ENCODE peak calls at places on chromosomes 12 and 14, in seven cellular contexts. E is H7, M is AG04450, R is SK-N-SH, F is HCT116, L is heart left ventricle, P is AG10803. Y is an unnamed sample.

GRCh38 chr14:52025310-52025709 is 36.0 kb downstream of the RTRAF start:
- DNase-seq in M (peak; percentile 78), P (peak; percentile 95), F (no peak), E (no peak), R (no peak), L (no peak), Y (no peak)

GRCh38 chr12:78753058-78753457 is 111.5 kb upstream of the SYT1 start:
- DNase-seq in F (no peak), R (no peak), E (no peak), P (no peak), M (no peak), L (no peak), Y (no peak)

GRCh38 chr14:81023095-81023710 is 67.8 kb downstream of the TSHR start:
- DNase-seq in F (no peak), P (no peak), E (no peak), R (no peak), L (no peak), M (no peak), Y (no peak)

GRCh38 chr12:42426733-42427132 is 100.8 kb downstream of the PPHLN1 start:
- DNase-seq in L (no peak), E (peak; percentile 35), R (no peak), F (peak; percentile 49), M (no peak), P (peak; percentile 27), Y (peak; percentile 44)

GRCh38 chr14:60722163-60722835 is 1.9 kb downstream of the SIX4 start:
- DNase-seq in P (peak; percentile 43), F (no peak), M (no peak), L (peak; percentile 58), E (peak; percentile 85), R (peak; percentile 58), Y (peak; percentile 62)

GRCh38 chr12:6647083-6647604 is at the start of gene ACRBP:
- DNase-seq in E (peak; percentile 97), L (peak; percentile 91), F (no peak), P (peak; percentile 50), R (no peak), M (no peak), Y (peak; percentile 82)

GRCh38 chr12:59999291-59999690 is 403.5 kb downstream of the SLC16A7 start:
- DNase-seq in E (no peak), P (no peak), L (no peak), M (no peak), R (no peak), F (no peak), Y (no peak)

GRCh38 chr14:21734457-21735074 is 60.9 kb upstream of the OR4E1 start:
- DNase-seq in R (peak; percentile 31), E (peak; percentile 39), L (no peak), F (peak; percentile 54), M (no peak), P (no peak), Y (peak; percentile 66)

GRCh38 chr12:101097829-101098580 is 112.0 kb downstream of the SLC5A8 start:
- DNase-seq in E (no peak), P (no peak), F (no peak), M (no peak), L (no peak), R (no peak), Y (no peak)

GRCh38 chr14:93304771-93305170 is 28.1 kb downstream of the BTBD7 start:
- DNase-seq in E (no peak), P (peak; percentile 53), M (no peak), R (no peak), F (no peak), L (no peak), Y (no peak)

GRCh38 chr12:123580772-123581171 is 3.6 kb upstream of the TMED2 start:
- DNase-seq in L (no peak), E (no peak), P (no peak), M (no peak), F (no peak), R (no peak), Y (no peak)

DNA sequence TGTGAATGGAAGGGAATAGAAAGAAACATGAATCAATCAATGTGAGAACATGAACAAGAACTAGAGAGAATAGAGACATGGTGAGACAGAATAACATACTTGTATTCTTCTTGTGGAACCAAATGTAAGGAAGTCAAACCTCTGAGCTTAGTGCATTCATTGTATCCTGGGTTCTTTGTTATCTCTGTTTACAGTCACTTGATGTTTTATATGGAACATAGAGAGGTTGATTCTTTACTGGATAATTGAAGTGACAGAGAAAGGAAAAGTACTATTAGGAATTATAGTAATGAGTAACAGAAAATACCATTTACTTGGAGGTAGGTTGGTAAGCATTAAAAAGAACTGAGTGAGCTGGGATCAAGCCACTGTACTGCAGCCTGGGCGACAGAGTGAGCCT is 2.5 kb upstream of the WNK1 start:
- DNase-seq in E (no peak), R (no peak), L (no peak), F (no peak), M (no peak), P (no peak), Y (no peak)
- H3K4me3 ChIP-seq in E (no peak overlapping the region), R (no peak overlapping the region), L (no peak overlapping the region), F (no peak overlapping the region), M (no peak overlapping the region), P (no peak overlapping the region), Y (no peak overlapping the region)

GRCh38 chr12:124742111-124742510 is 121.6 kb downstream of the SCARB1 start:
- DNase-seq in P (no peak), E (no peak), R (peak; percentile 54), L (no peak), M (no peak), F (no peak), Y (no peak)
- H3K4me3 ChIP-seq in P (no peak overlapping the region), E (no peak overlapping the region), R (no peak overlapping the region), L (no peak overlapping the region), M (no peak overlapping the region), F (no peak overlapping the region), Y (no peak overlapping the region)

DNA sequence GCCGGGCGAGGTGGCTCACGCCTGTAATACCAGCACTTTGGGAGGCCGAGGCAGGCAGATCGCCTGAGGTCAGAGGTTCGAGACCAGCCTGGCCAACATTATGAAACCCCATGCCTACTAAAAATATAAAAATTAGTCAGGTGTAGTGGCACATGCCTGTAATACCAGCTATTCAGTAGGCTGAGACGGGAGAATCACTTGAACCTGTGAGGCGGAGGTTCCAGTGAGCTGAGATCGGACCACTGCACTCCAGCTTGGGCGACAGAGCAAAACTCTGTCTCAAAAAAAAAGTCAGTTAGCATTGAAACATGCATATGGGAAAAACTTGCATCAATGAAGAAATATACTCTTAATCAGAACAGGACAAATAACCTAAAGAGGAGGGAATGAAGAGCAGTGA is 30.4 kb downstream of the RESF1 start:
- DNase-seq in M (no peak), E (no peak), L (no peak), P (no peak), R (no peak), F (no peak), Y (no peak)
- H3K4me3 ChIP-seq in M (no peak overlapping the region), E (no peak overlapping the region), L (no peak overlapping the region), P (no peak overlapping the region), R (no peak overlapping the region), F (no peak overlapping the region), Y (no peak overlapping the region)

GRCh38 chr12:97465012-97465345 is 2.4 kb downstream of the RMST start:
- DNase-seq in E (no peak), P (no peak), L (no peak), R (no peak), M (no peak), F (no peak), Y (no peak)

DNA sequence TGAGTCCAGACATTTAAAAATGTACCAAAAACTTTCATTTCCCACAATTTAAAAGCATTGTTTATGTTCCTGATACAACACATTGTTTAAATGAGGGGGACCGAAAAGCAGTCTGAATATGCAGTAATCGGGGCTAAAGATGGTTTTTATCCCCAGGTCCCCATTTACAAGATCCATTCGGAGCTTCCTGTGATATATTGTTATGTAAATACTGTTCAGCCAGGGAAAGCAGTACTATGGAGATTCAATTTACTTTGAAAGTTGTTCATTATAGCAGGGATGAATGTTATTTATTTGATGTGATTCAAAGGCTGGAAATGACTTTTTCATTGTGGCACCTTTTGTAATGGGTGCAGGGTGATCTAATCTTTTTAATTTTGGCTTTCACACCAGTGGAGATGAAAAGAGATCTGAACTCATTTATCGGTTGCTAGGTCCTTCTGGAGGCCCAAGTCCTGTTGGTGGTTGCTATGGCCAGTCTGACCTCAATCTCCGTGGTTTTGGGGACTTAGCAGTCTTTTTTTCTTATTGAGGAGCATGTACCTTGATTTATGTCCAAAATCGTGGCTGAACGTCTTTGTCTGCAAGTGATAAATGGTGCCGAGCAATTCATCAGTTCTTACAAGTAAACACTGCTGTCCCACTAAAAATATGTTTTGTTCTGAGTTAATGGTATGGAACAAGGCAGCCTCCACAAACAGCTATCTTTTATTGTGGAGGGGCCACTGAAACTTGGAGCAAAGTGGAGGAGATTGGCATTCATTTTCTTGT is 1.8 kb downstream of the RMST start:
- DNase-seq in P (no peak), M (no peak), E (no peak), L (no peak), R (no peak), F (no peak), Y (no peak)
- H3K4me3 ChIP-seq in P (no peak overlapping the region), M (no peak overlapping the region), E (peak overlapping the region; percentile 42), L (peak overlapping the region; percentile 44), R (no peak overlapping the region), F (no peak overlapping the region), Y (no peak overlapping the region)

GRCh38 chr12:116074686-116075085 is 202.8 kb downstream of the MED13L start:
- DNase-seq in L (no peak), F (no peak), E (no peak), P (no peak), R (no peak), M (no peak), Y (no peak)
- H3K4me3 ChIP-seq in L (no peak overlapping the region), F (no peak overlapping the region), E (no peak overlapping the region), P (no peak overlapping the region), R (no peak overlapping the region), M (no peak overlapping the region), Y (no peak overlapping the region)

GRCh38 chr14:72801841-72802587 is 91.9 kb downstream of the DPF3 start:
- DNase-seq in L (no peak), R (no peak), F (no peak), E (no peak), P (no peak), M (no peak), Y (no peak)
- H3K4me3 ChIP-seq in L (no peak overlapping the region), R (no peak overlapping the region), F (no peak overlapping the region), E (no peak overlapping the region), P (no peak overlapping the region), M (no peak overlapping the region), Y (no peak overlapping the region)

GRCh38 chr12:99765469-99766114 is 118.0 kb downstream of the GARIN6 start:
- DNase-seq in R (no peak), L (no peak), E (no peak), F (no peak), M (no peak), P (no peak), Y (no peak)

GRCh38 chr12:99768758-99769157 is 121.2 kb downstream of the GARIN6 start:
- DNase-seq in P (no peak), L (no peak), E (no peak), R (no peak), M (no peak), F (no peak), Y (no peak)

GRCh38 chr12:99769581-99769980 is 122.0 kb downstream of the GARIN6 start:
- DNase-seq in E (no peak), R (no peak), M (no peak), P (no peak), F (no peak), L (no peak), Y (no peak)

GRCh38 chr12:99766408-99766807 is 118.9 kb downstream of the GARIN6 start:
- DNase-seq in P (no peak), E (no peak), R (no peak), L (no peak), F (no peak), M (no peak), Y (no peak)

DNA sequence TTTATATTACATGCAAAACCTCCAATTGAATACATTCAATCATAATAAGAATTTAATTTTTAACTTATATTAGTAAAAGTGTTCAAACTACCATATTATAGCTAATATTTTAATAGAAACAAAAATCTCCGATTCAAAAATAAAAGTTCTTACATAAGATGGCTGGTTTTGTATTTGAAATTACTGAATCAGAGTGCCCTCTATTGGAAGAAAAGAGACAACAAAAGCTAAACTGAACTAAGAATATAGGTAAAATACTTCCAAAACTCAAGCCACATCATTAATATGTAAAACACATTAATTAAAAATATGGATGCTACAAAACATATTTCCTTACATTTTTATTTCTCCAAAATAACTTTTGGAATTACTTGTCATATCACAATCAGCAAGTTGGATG is 120.3 kb downstream of the GARIN6 start:
- DNase-seq in R (no peak), P (peak; percentile 34), F (peak; percentile 7), E (no peak), L (no peak), M (no peak), Y (peak; percentile 41)
- H3K4me3 ChIP-seq in R (no peak overlapping the region), P (no peak overlapping the region), F (no peak overlapping the region), E (no peak overlapping the region), L (peak overlapping the region; percentile 25), M (no peak overlapping the region), Y (no peak overlapping the region)